ENCODE peak calls at places on chromosomes 11 and 22, in eight cellular contexts. F is lung; L is occipital lobe; Y is choroid plexus epithelial cell; Z is stimulated activated CD8-positive, alpha-beta memory T cell treated with anti-CD3 and anti-CD28 coated beads, Interleukin-15, amount 100 ng/mL, for 4 hours; J is fibroblast of mammary gland; H is caudate nucleus; I is activated CD4-positive, alpha-beta memory T cell treated with anti-CD3 and anti-CD28 coated beads, Interleukin-2, amount 10 ng/mL, durations not matched to agents 7 days and 5 days. O is an unnamed sample.

GRCh38 chr22:44550666-44551491 is 52.8 kb upstream of the RTL6 start:
- DNase-seq in F (peak; percentile 51), L (no peak), Y (peak; percentile 84), Z (no peak), J (peak; percentile 93), H (no peak), I (no peak), O (no peak)

GRCh38 chr11:72703281-72704008 is 29.2 kb upstream of the PDE2A start:
- DNase-seq in F (no peak), L (no peak), Y (peak; percentile 88), Z (no peak), J (peak; percentile 75), H (no peak), I (no peak), O (no peak)

GRCh38 chr22:36068776-36069344 is 40.2 kb upstream of the RBFOX2 start:
- DNase-seq in F (no peak), L (no peak), Y (no peak), Z (no peak), J (peak; percentile 56), H (no peak), I (no peak), O (no peak)

GRCh38 chr11:116148056-116148455 is 624.7 kb downstream of the BUD13 start:
- DNase-seq in F (peak; percentile 20), L (no peak), Y (no peak), Z (no peak), J (no peak), H (no peak), I (no peak), O (no peak)

GRCh38 chr11:74220376-74220775 is 49.3 kb downstream of the PPME1 start:
- DNase-seq in F (no peak), L (no peak), Y (no peak), Z (no peak), J (no peak), H (no peak), I (no peak), O (no peak)

GRCh38 chr11:75428989-75429640 is 3.9 kb downstream of the KLHL35 start:
- DNase-seq in F (no peak), L (no peak), Y (no peak), Z (no peak), J (no peak), H (no peak), I (no peak), O (peak; percentile 26)

GRCh38 chr11:57566035-57566504 is 1.4 kb downstream of the UBE2L6 start:
- DNase-seq in F (no peak), L (no peak), Y (peak; percentile 79), Z (no peak), J (peak; percentile 58), H (no peak), I (peak; percentile 44), O (no peak)

GRCh38 chr11:126190792-126191191 is 20.7 kb downstream of the RPUSD4 start:
- DNase-seq in F (no peak), L (no peak), Y (no peak), Z (no peak), J (no peak), H (no peak), I (no peak), O (no peak)

GRCh38 chr11:67606477-67607295 is at the start of gene NDUFV1:
- DNase-seq in F (peak; percentile 96), L (peak; percentile 94), Y (peak; percentile 93), Z (peak; percentile 93), J (peak; percentile 86), H (peak; percentile 95), I (peak; percentile 97), O (peak; percentile 94)

GRCh38 chr11:64627371-64627770 is 36.4 kb downstream of the SLC22A12 start:
- DNase-seq in F (no peak), L (no peak), Y (no peak), Z (no peak), J (no peak), H (no peak), I (no peak), O (no peak)

GRCh38 chr22:22371031-22371541 is 126.5 kb downstream of the VPREB1 start:
- DNase-seq in F (no peak), L (no peak), Y (no peak), Z (no peak), J (peak; percentile 1), H (peak; percentile 6), I (no peak), O (no peak)

GRCh38 chr11:128247235-128247594 is 340.1 kb downstream of the ETS1 start:
- DNase-seq in F (no peak), L (no peak), Y (no peak), Z (no peak), J (peak; percentile 72), H (no peak), I (no peak), O (no peak)

O was measured in posterior cingulate gyrus.